ENCODE peak calls at places on chromosomes 4 and X, in six cellular contexts. Q is M059J, Z is EH, X is T-helper 17 cell, V is hepatic stellate cell, J is thoracic aorta. O is an unnamed sample.

GRCh38 chrX:17703201-17703600 is 34.1 kb upstream of the SCML1 start:
- DNase-seq in Q (peak), Z (no peak), X (no peak), V (no peak), J (no peak), O (no peak)

GRCh38 chr4:95107004-95107403 is 349.2 kb downstream of the BMPR1B start:
- DNase-seq in Q (peak), Z (no peak), X (no peak), V (no peak), J (no peak), O (no peak)

GRCh38 chr4:59127748-59128147 is 2017.6 kb upstream of the IGFBP7 start:
- DNase-seq in Q (no peak), Z (no peak), X (no peak), V (no peak), J (no peak), O (no peak)

GRCh38 chrX:69093960-69094935 is 71.0 kb downstream of the PJA1 start:
- DNase-seq in Q (peak), Z (peak), X (peak), V (peak), J (no peak), O (no peak)

GRCh38 chr4:8294036-8294435 is 24.5 kb downstream of the HTRA3 start:
- DNase-seq in Q (no peak), Z (no peak), X (no peak), V (no peak), J (no peak), O (no peak)

GRCh38 chr4:148226341-148226740 is 215.9 kb downstream of the NR3C2 start:
- DNase-seq in Q (no peak), Z (no peak), X (no peak), V (no peak), J (no peak), O (no peak)

GRCh38 chrX:10566726-10567097 is 53.7 kb downstream of the MID1 start:
- DNase-seq in Q (no peak), Z (no peak), X (no peak), V (no peak), J (no peak), O (no peak)

GRCh38 chrX:12979630-12980015 is 4.7 kb downstream of the TMSB4X start:
- DNase-seq in Q (no peak), Z (no peak), X (no peak), V (no peak), J (no peak), O (no peak)

GRCh38 chr4:122855491-122855890 is 28.9 kb downstream of the FGF2 start:
- DNase-seq in Q (no peak), Z (no peak), X (no peak), V (no peak), J (no peak), O (no peak)

GRCh38 chr4:175109933-175110332 is 191.8 kb downstream of the ADAM29 start:
- DNase-seq in Q (no peak), Z (no peak), X (no peak), V (no peak), J (no peak), O (no peak)

GRCh38 chrX:46278591-46278990 is 266.6 kb downstream of the ZNF674 start:
- DNase-seq in Q (no peak), Z (no peak), X (no peak), V (no peak), J (no peak), O (no peak)

O was measured in activated effector memory CD4-positive, alpha-beta T cell treated with Interleukin-2 at 50 U/mL for 16 hours.